ENCODE peak calls at places on chromosomes 5 and 9, in ten cellular contexts. C, Q, E, B, F, M, U, T, R and V are unnamed samples.

GRCh38 chr5:149433524-149434131 is 54.5 kb upstream of the IL17B start:
- DNase-seq in C (no peak), Q (no peak), E (no peak), B (no peak), F (no peak), M (no peak), U (no peak), T (no peak), R (no peak), V (no peak)

GRCh38 chr9:2526071-2526862 is 95.3 kb upstream of the VLDLR start:
- DNase-seq in C (no peak), Q (no peak), E (no peak), B (no peak), F (no peak), M (no peak), U (no peak), T (no peak), R (no peak), V (no peak)

GRCh38 chr5:132381614-132382013 is 12.1 kb downstream of the SLC22A5 start:
- DNase-seq in C (no peak), Q (no peak), E (no peak), B (no peak), F (no peak), M (no peak), U (no peak), T (no peak), R (no peak), V (no peak)

GRCh38 chr5:175464414-175465233 is 13.7 kb upstream of the SFXN1 start:
- DNase-seq in C (peak; percentile 40), Q (peak; percentile 82), E (peak; percentile 21), B (peak; percentile 63), F (no peak), M (no peak), U (peak; percentile 75), T (peak; percentile 59), R (no peak), V (no peak)

GRCh38 chr5:669111-669841 is 23.9 kb downstream of the TPPP start:
- DNase-seq in C (no peak), Q (peak; percentile 71), E (no peak), B (peak; percentile 65), F (no peak), M (no peak), U (no peak), T (peak; percentile 61), R (no peak), V (no peak)

GRCh38 chr5:4374866-4375265 is 765.3 kb upstream of the ADAMTS16 start:
- DNase-seq in C (no peak), Q (no peak), E (no peak), B (no peak), F (no peak), M (no peak), U (no peak), T (no peak), R (peak; percentile 59), V (no peak)

GRCh38 chr5:72470817-72471216 is 36.4 kb downstream of the ZNF366 start:
- DNase-seq in C (no peak), Q (no peak), E (no peak), B (no peak), F (no peak), M (no peak), U (no peak), T (peak; percentile 70), R (no peak), V (no peak)

GRCh38 chr5:10481241-10481932 is 39.7 kb downstream of the ROPN1L start:
- DNase-seq in C (no peak), Q (no peak), E (no peak), B (no peak), F (no peak), M (no peak), U (no peak), T (no peak), R (no peak), V (no peak)

GRCh38 chr9:107750741-107751521 is 261.4 kb upstream of the KLF4 start:
- DNase-seq in C (no peak), Q (no peak), E (no peak), B (no peak), F (peak; percentile 87), M (no peak), U (no peak), T (peak; percentile 85), R (peak; percentile 90), V (no peak)

GRCh38 chr9:69180670-69181069 is 6.6 kb downstream of the TJP2 start:
- DNase-seq in C (no peak), Q (peak; percentile 62), E (peak; percentile 13), B (no peak), F (no peak), M (no peak), U (peak; percentile 40), T (peak; percentile 89), R (peak; percentile 67), V (no peak)

GRCh38 chr5:115946655-115947054 is 15.6 kb upstream of the LVRN start:
- DNase-seq in C (no peak), Q (no peak), E (no peak), B (no peak), F (no peak), M (no peak), U (no peak), T (no peak), R (no peak), V (no peak)

GRCh38 chr5:76689321-76690026 is 26.5 kb upstream of the F2R start:
- DNase-seq in C (no peak), Q (no peak), E (no peak), B (no peak), F (no peak), M (no peak), U (no peak), T (peak; percentile 32), R (no peak), V (no peak)

GRCh38 chr9:137666505-137666809 is 47.7 kb downstream of the EHMT1 start:
- DNase-seq in C (no peak), Q (no peak), E (no peak), B (no peak), F (no peak), M (no peak), U (no peak), T (no peak), R (no peak), V (no peak)

GRCh38 chr5:175814676-175815075 is 56.7 kb upstream of the CPLX2 start:
- DNase-seq in C (no peak), Q (no peak), E (no peak), B (no peak), F (peak; percentile 27), M (no peak), U (no peak), T (peak; percentile 92), R (no peak), V (no peak)

GRCh38 chr5:150710165-150710564 is 9.3 kb upstream of the RBM22 start:
- DNase-seq in C (no peak), Q (no peak), E (no peak), B (no peak), F (no peak), M (no peak), U (no peak), T (no peak), R (no peak), V (no peak)

GRCh38 chr5:147245381-147246055 is 10.7 kb downstream of the STK32A start:
- DNase-seq in C (no peak), Q (no peak), E (no peak), B (no peak), F (no peak), M (no peak), U (no peak), T (no peak), R (no peak), V (no peak)

GRCh38 chr5:75405296-75405695 is 68.3 kb downstream of the HMGCR start:
- DNase-seq in C (no peak), Q (no peak), E (no peak), B (no peak), F (no peak), M (no peak), U (no peak), T (no peak), R (no peak), V (no peak)

GRCh38 chr9:118459832-118460425 is 755.7 kb downstream of the TLR4 start:
- DNase-seq in C (no peak), Q (no peak), E (no peak), B (no peak), F (no peak), M (no peak), U (no peak), T (no peak), R (no peak), V (no peak)

GRCh38 chr9:109315889-109316640 is 4.8 kb downstream of the EPB41L4B start:
- DNase-seq in C (no peak), Q (no peak), E (no peak), B (no peak), F (peak; percentile 80), M (no peak), U (peak; percentile 97), T (peak; percentile 60), R (peak; percentile 87), V (no peak)

GRCh38 chr9:122180633-122181032 is 20.9 kb downstream of the MORN5 start:
- DNase-seq in C (no peak), Q (no peak), E (no peak), B (no peak), F (no peak), M (no peak), U (no peak), T (peak; percentile 62), R (no peak), V (no peak)

GRCh38 chr9:107068581-107068980 is 205.6 kb downstream of the ZNF462 start:
- DNase-seq in C (no peak), Q (no peak), E (no peak), B (no peak), F (no peak), M (no peak), U (no peak), T (no peak), R (no peak), V (no peak)

GRCh38 chr5:1103505-1104326 is 8.1 kb downstream of the SLC12A7 start:
- DNase-seq in C (no peak), Q (peak; percentile 45), E (no peak), B (peak; percentile 54), F (peak; percentile 76), M (no peak), U (no peak), T (peak; percentile 65), R (peak; percentile 69), V (no peak)

GRCh38 chr9:132268725-132269352 is 85.9 kb downstream of the SETX start:
- DNase-seq in C (peak; percentile 37), Q (peak; percentile 83), E (peak; percentile 37), B (peak; percentile 74), F (peak; percentile 54), M (peak; percentile 30), U (peak; percentile 73), T (peak; percentile 62), R (peak; percentile 41), V (no peak)

GRCh38 chr5:169417676-169418075 is 116.7 kb upstream of the SLIT3 start:
- DNase-seq in C (no peak), Q (no peak), E (no peak), B (no peak), F (no peak), M (no peak), U (no peak), T (no peak), R (no peak), V (no peak)

GRCh38 chr9:70192707-70193106 is 66.1 kb upstream of the SMC5 start:
- DNase-seq in C (no peak), Q (no peak), E (no peak), B (no peak), F (no peak), M (no peak), U (no peak), T (no peak), R (no peak), V (no peak)

GRCh38 chr5:181204561-181205401 is at the start of gene TRIM7:
- DNase-seq in C (no peak), Q (peak; percentile 61), E (no peak), B (no peak), F (peak; percentile 79), M (no peak), U (no peak), T (peak; percentile 65), R (no peak), V (no peak)

GRCh38 chr5:11449217-11449616 is 455.0 kb downstream of the CTNND2 start:
- DNase-seq in C (no peak), Q (no peak), E (no peak), B (no peak), F (no peak), M (no peak), U (no peak), T (no peak), R (no peak), V (no peak)

GRCh38 chr5:147177125-147177840 is 57.5 kb upstream of the STK32A start:
- DNase-seq in C (no peak), Q (no peak), E (no peak), B (no peak), F (no peak), M (no peak), U (no peak), T (peak; percentile 29), R (no peak), V (no peak)